ENCODE peak calls at places on chromosomes 3 and 15, in seven cellular contexts. One of them, this sample, is unnamed.

GRCh38 chr3:23996058-23996457 is 51.0 kb downstream of the NR1D2 start:
- DNase-seq in ovary: no peak
- DNase-seq in stomach: no peak
- DNase-seq in GM12865: no peak
- DNase-seq in colonic mucosa: no peak
- DNase-seq in cardiac fibroblast: no peak
- DNase-seq in lower leg skin: no peak
- DNase-seq in this sample: peak

GRCh38 chr15:44489464-44489863 is 47.5 kb upstream of the EIF3J start:
- DNase-seq in ovary: no peak
- DNase-seq in stomach: no peak
- DNase-seq in GM12865: no peak
- DNase-seq in colonic mucosa: no peak
- DNase-seq in cardiac fibroblast: peak
- DNase-seq in lower leg skin: no peak
- DNase-seq in this sample: peak

GRCh38 chr3:17738921-17739320 is 3.5 kb downstream of the TBC1D5 start:
- DNase-seq in ovary: no peak
- DNase-seq in stomach: no peak
- DNase-seq in GM12865: peak
- DNase-seq in colonic mucosa: no peak
- DNase-seq in cardiac fibroblast: no peak
- DNase-seq in lower leg skin: no peak
- DNase-seq in this sample: no peak

GRCh38 chr3:28860307-28860706 is 420.6 kb upstream of the RBMS3 start:
- DNase-seq in ovary: no peak
- DNase-seq in stomach: no peak
- DNase-seq in GM12865: no peak
- DNase-seq in colonic mucosa: peak
- DNase-seq in cardiac fibroblast: peak
- DNase-seq in lower leg skin: peak
- DNase-seq in this sample: peak

GRCh38 chr3:113677745-113678144 is 18.7 kb downstream of the USF3 start:
- DNase-seq in ovary: no peak
- DNase-seq in stomach: no peak
- DNase-seq in GM12865: no peak
- DNase-seq in colonic mucosa: peak
- DNase-seq in cardiac fibroblast: no peak
- DNase-seq in lower leg skin: no peak
- DNase-seq in this sample: no peak

GRCh38 chr15:39471791-39472190 is 109.1 kb upstream of the THBS1 start:
- DNase-seq in ovary: no peak
- DNase-seq in stomach: no peak
- DNase-seq in GM12865: no peak
- DNase-seq in colonic mucosa: no peak
- DNase-seq in cardiac fibroblast: peak
- DNase-seq in lower leg skin: no peak
- DNase-seq in this sample: no peak

GRCh38 chr15:101307048-101307896 is 12.2 kb upstream of the SNRPA1 start:
- DNase-seq in ovary: no peak
- DNase-seq in stomach: no peak
- DNase-seq in GM12865: no peak
- DNase-seq in colonic mucosa: no peak
- DNase-seq in cardiac fibroblast: no peak
- DNase-seq in lower leg skin: peak
- DNase-seq in this sample: no peak

GRCh38 chr15:45391746-45392711 is 13.7 kb upstream of the GATM start:
- DNase-seq in ovary: no peak
- DNase-seq in stomach: no peak
- DNase-seq in GM12865: peak
- DNase-seq in colonic mucosa: no peak
- DNase-seq in cardiac fibroblast: no peak
- DNase-seq in lower leg skin: no peak
- DNase-seq in this sample: no peak

GRCh38 chr3:117589454-117589853 is 879.9 kb downstream of the TUSC7 start:
- DNase-seq in ovary: no peak
- DNase-seq in stomach: no peak
- DNase-seq in GM12865: no peak
- DNase-seq in colonic mucosa: no peak
- DNase-seq in cardiac fibroblast: no peak
- DNase-seq in lower leg skin: no peak
- DNase-seq in this sample: no peak

GRCh38 chr3:58129041-58129440 is 81.7 kb downstream of the DNASE1L3 start:
- DNase-seq in ovary: no peak
- DNase-seq in stomach: no peak
- DNase-seq in GM12865: no peak
- DNase-seq in colonic mucosa: no peak
- DNase-seq in cardiac fibroblast: no peak
- DNase-seq in lower leg skin: no peak
- DNase-seq in this sample: no peak

GRCh38 chr3:23518441-23518840 is 287.3 kb upstream of the UBE2E1 start:
- DNase-seq in ovary: no peak
- DNase-seq in stomach: no peak
- DNase-seq in GM12865: no peak
- DNase-seq in colonic mucosa: no peak
- DNase-seq in cardiac fibroblast: peak
- DNase-seq in lower leg skin: no peak
- DNase-seq in this sample: no peak

GRCh38 chr3:17747184-17747889 is 4.9 kb upstream of the TBC1D5 start:
- DNase-seq in ovary: no peak
- DNase-seq in stomach: no peak
- DNase-seq in GM12865: peak
- DNase-seq in colonic mucosa: no peak
- DNase-seq in cardiac fibroblast: no peak
- DNase-seq in lower leg skin: no peak
- DNase-seq in this sample: no peak

GRCh38 chr3:37163262-37164020 is 10.9 kb downstream of the LRRFIP2 start:
- DNase-seq in ovary: no peak
- DNase-seq in stomach: no peak
- DNase-seq in GM12865: peak
- DNase-seq in colonic mucosa: no peak
- DNase-seq in cardiac fibroblast: peak
- DNase-seq in lower leg skin: no peak
- DNase-seq in this sample: peak

GRCh38 chr3:195905970-195906864 is 2.1 kb downstream of the TNK2 start:
- DNase-seq in ovary: no peak
- DNase-seq in stomach: no peak
- DNase-seq in GM12865: peak
- DNase-seq in colonic mucosa: peak
- DNase-seq in cardiac fibroblast: no peak
- DNase-seq in lower leg skin: peak
- DNase-seq in this sample: peak
- H3K4me3 ChIP-seq in ovary: no peak
- H3K4me3 ChIP-seq in stomach: peak
- H3K4me3 ChIP-seq in GM12865: peak
- H3K4me3 ChIP-seq in colonic mucosa: peak
- H3K4me3 ChIP-seq in cardiac fibroblast: no peak
- H3K4me3 ChIP-seq in lower leg skin: no peak
- H3K4me3 ChIP-seq in this sample: no peak

GRCh38 chr3:82055792-82056191 is 294.3 kb upstream of the GBE1 start:
- DNase-seq in ovary: no peak
- DNase-seq in stomach: no peak
- DNase-seq in GM12865: no peak
- DNase-seq in colonic mucosa: no peak
- DNase-seq in cardiac fibroblast: no peak
- DNase-seq in lower leg skin: no peak
- DNase-seq in this sample: peak
- H3K4me3 ChIP-seq in ovary: no peak
- H3K4me3 ChIP-seq in stomach: no peak
- H3K4me3 ChIP-seq in GM12865: no peak
- H3K4me3 ChIP-seq in colonic mucosa: no peak
- H3K4me3 ChIP-seq in cardiac fibroblast: no peak
- H3K4me3 ChIP-seq in lower leg skin: no peak
- H3K4me3 ChIP-seq in this sample: no peak

GRCh38 chr3:119555309-119555735 is 4.1 kb downstream of the CD80 start:
- DNase-seq in ovary: no peak
- DNase-seq in stomach: no peak
- DNase-seq in GM12865: peak
- DNase-seq in colonic mucosa: no peak
- DNase-seq in cardiac fibroblast: no peak
- DNase-seq in lower leg skin: no peak
- DNase-seq in this sample: no peak
- H3K4me3 ChIP-seq in ovary: no peak
- H3K4me3 ChIP-seq in stomach: no peak
- H3K4me3 ChIP-seq in GM12865: peak
- H3K4me3 ChIP-seq in colonic mucosa: no peak
- H3K4me3 ChIP-seq in cardiac fibroblast: no peak
- H3K4me3 ChIP-seq in lower leg skin: no peak
- H3K4me3 ChIP-seq in this sample: no peak

DNA sequence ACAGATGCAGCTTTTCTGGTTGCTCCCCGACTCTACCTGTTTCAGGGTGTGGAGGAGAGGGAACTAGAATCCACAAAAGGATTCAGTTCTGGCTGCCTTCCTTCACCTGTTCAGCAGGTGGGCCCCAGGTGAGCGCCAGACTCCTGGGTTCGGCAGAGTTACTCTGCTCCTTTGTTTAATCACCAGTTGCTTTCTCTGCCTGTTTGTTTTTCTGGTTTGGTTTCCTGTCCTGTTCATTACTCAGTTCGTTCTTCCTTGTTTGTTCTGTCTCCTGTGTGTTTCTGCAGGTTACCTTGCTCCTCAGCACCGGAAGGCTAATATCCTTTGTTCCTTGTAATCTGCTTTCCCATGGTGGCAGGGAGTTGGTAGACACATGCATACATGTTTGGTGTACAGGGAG is 508.5 kb upstream of the ATP11B start:
- DNase-seq in ovary: no peak
- DNase-seq in stomach: peak
- DNase-seq in GM12865: no peak
- DNase-seq in colonic mucosa: peak
- DNase-seq in cardiac fibroblast: no peak
- DNase-seq in lower leg skin: no peak
- DNase-seq in this sample: no peak
- H3K4me3 ChIP-seq in ovary: no peak
- H3K4me3 ChIP-seq in stomach: no peak
- H3K4me3 ChIP-seq in GM12865: no peak
- H3K4me3 ChIP-seq in colonic mucosa: no peak
- H3K4me3 ChIP-seq in cardiac fibroblast: no peak
- H3K4me3 ChIP-seq in lower leg skin: no peak
- H3K4me3 ChIP-seq in this sample: no peak

GRCh38 chr3:68220832-68221231 is 566.4 kb upstream of the SUCLG2 start:
- DNase-seq in ovary: no peak
- DNase-seq in stomach: no peak
- DNase-seq in GM12865: no peak
- DNase-seq in colonic mucosa: no peak
- DNase-seq in cardiac fibroblast: no peak
- DNase-seq in lower leg skin: no peak
- DNase-seq in this sample: no peak
- H3K4me3 ChIP-seq in ovary: no peak
- H3K4me3 ChIP-seq in stomach: no peak
- H3K4me3 ChIP-seq in GM12865: no peak
- H3K4me3 ChIP-seq in colonic mucosa: no peak
- H3K4me3 ChIP-seq in cardiac fibroblast: no peak
- H3K4me3 ChIP-seq in lower leg skin: no peak
- H3K4me3 ChIP-seq in this sample: no peak

DNA sequence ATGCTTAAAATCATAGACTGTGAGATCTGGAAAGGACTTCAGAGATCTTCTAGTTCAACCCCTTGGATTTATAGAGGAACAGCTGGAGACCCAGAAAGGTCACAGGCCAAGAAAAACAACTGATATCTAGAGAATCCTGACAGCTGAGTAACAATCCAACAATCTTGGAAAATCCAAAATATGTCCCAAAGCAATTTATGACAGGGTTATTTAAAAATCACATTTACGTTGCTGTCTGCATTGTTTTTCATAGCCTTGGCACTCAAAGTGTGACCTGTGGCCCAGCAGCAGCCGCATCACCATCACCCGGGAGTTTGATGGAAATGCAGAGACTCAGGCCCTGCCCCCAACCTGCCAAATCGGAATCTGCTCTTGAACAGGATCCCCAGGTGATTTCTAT is 78.8 kb downstream of the FBN1 start:
- DNase-seq in ovary: no peak
- DNase-seq in stomach: no peak
- DNase-seq in GM12865: no peak
- DNase-seq in colonic mucosa: no peak
- DNase-seq in cardiac fibroblast: peak
- DNase-seq in lower leg skin: no peak
- DNase-seq in this sample: peak
- H3K4me3 ChIP-seq in ovary: no peak
- H3K4me3 ChIP-seq in stomach: no peak
- H3K4me3 ChIP-seq in GM12865: no peak
- H3K4me3 ChIP-seq in colonic mucosa: no peak
- H3K4me3 ChIP-seq in cardiac fibroblast: no peak
- H3K4me3 ChIP-seq in lower leg skin: no peak
- H3K4me3 ChIP-seq in this sample: peak

GRCh38 chr3:186788482-186789370 is 5.3 kb downstream of the EIF4A2 start:
- DNase-seq in ovary: no peak
- DNase-seq in stomach: no peak
- DNase-seq in GM12865: peak
- DNase-seq in colonic mucosa: no peak
- DNase-seq in cardiac fibroblast: no peak
- DNase-seq in lower leg skin: no peak
- DNase-seq in this sample: no peak
- H3K4me3 ChIP-seq in ovary: no peak
- H3K4me3 ChIP-seq in stomach: no peak
- H3K4me3 ChIP-seq in GM12865: peak
- H3K4me3 ChIP-seq in colonic mucosa: no peak
- H3K4me3 ChIP-seq in cardiac fibroblast: no peak
- H3K4me3 ChIP-seq in lower leg skin: no peak
- H3K4me3 ChIP-seq in this sample: peak

GRCh38 chr15:78873796-78874761 is 1.4 kb downstream of the MORF4L1 start:
- DNase-seq in ovary: no peak
- DNase-seq in stomach: no peak
- DNase-seq in GM12865: peak
- DNase-seq in colonic mucosa: peak
- DNase-seq in cardiac fibroblast: peak
- DNase-seq in lower leg skin: peak
- DNase-seq in this sample: peak
- H3K4me3 ChIP-seq in ovary: peak
- H3K4me3 ChIP-seq in stomach: peak
- H3K4me3 ChIP-seq in GM12865: peak
- H3K4me3 ChIP-seq in colonic mucosa: peak
- H3K4me3 ChIP-seq in cardiac fibroblast: peak
- H3K4me3 ChIP-seq in lower leg skin: peak
- H3K4me3 ChIP-seq in this sample: peak

GRCh38 chr15:68204776-68205557 is at the start of gene CALML4:
- DNase-seq in ovary: peak
- DNase-seq in stomach: peak
- DNase-seq in GM12865: no peak
- DNase-seq in colonic mucosa: peak
- DNase-seq in cardiac fibroblast: peak
- DNase-seq in lower leg skin: peak
- DNase-seq in this sample: no peak

GRCh38 chr15:68201879-68202261 is 3.3 kb downstream of the CALML4 start:
- DNase-seq in ovary: no peak
- DNase-seq in stomach: no peak
- DNase-seq in GM12865: no peak
- DNase-seq in colonic mucosa: no peak
- DNase-seq in cardiac fibroblast: no peak
- DNase-seq in lower leg skin: no peak
- DNase-seq in this sample: no peak

GRCh38 chr15:68203956-68204355 is 1.2 kb downstream of the CALML4 start:
- DNase-seq in ovary: no peak
- DNase-seq in stomach: peak
- DNase-seq in GM12865: no peak
- DNase-seq in colonic mucosa: no peak
- DNase-seq in cardiac fibroblast: no peak
- DNase-seq in lower leg skin: peak
- DNase-seq in this sample: no peak

GRCh38 chr15:68204361-68204760 is 771 bp downstream of the CALML4 start:
- DNase-seq in ovary: no peak
- DNase-seq in stomach: peak
- DNase-seq in GM12865: no peak
- DNase-seq in colonic mucosa: no peak
- DNase-seq in cardiac fibroblast: no peak
- DNase-seq in lower leg skin: peak
- DNase-seq in this sample: no peak

GRCh38 chr15:68203486-68203885 is 1.6 kb downstream of the CALML4 start:
- DNase-seq in ovary: no peak
- DNase-seq in stomach: peak
- DNase-seq in GM12865: no peak
- DNase-seq in colonic mucosa: no peak
- DNase-seq in cardiac fibroblast: no peak
- DNase-seq in lower leg skin: peak
- DNase-seq in this sample: no peak
- H3K4me3 ChIP-seq in ovary: no peak
- H3K4me3 ChIP-seq in stomach: no peak
- H3K4me3 ChIP-seq in GM12865: no peak
- H3K4me3 ChIP-seq in colonic mucosa: peak
- H3K4me3 ChIP-seq in cardiac fibroblast: no peak
- H3K4me3 ChIP-seq in lower leg skin: no peak
- H3K4me3 ChIP-seq in this sample: no peak